ENCODE peak calls at places on chromosomes 11 and 22, in seven cellular contexts. F, E, N, B, D, L and G are unnamed samples.
A peak's percentile ranks its signal among the peaks of the same experiment; 100 is the strongest.

GRCh38 chr11:72782081-72782920 is 11.5 kb downstream of the STARD10 start:
- DNase-seq in F (peak; percentile 79), E (peak; percentile 26), N (no peak), B (no peak), D (no peak), L (peak; percentile 70), G (no peak)

GRCh38 chr22:19579880-19580279 is 55.7 kb upstream of the CLDN5 start:
- DNase-seq in F (no peak), E (no peak), N (no peak), B (no peak), D (no peak), L (no peak), G (no peak)

GRCh38 chr22:49151256-49152131 is 676.2 kb downstream of the BRD1 start:
- DNase-seq in F (no peak), E (no peak), N (no peak), B (peak; percentile 56), D (no peak), L (no peak), G (no peak)

GRCh38 chr11:57426754-57427691 is at the start of gene SLC43A3:
- DNase-seq in F (peak; percentile 78), E (peak; percentile 80), N (peak; percentile 75), B (peak; percentile 93), D (peak; percentile 48), L (peak; percentile 69), G (peak; percentile 52)

GRCh38 chr22:39664485-39665200 is 94.1 kb downstream of the CACNA1I start:
- DNase-seq in F (peak; percentile 54), E (no peak), N (no peak), B (no peak), D (no peak), L (peak; percentile 25), G (no peak)

GRCh38 chr11:67373916-67374570 is 645 bp upstream of the CLCF1 start:
- DNase-seq in F (peak; percentile 83), E (peak; percentile 96), N (peak; percentile 97), B (peak; percentile 92), D (peak; percentile 99), L (peak; percentile 94), G (peak; percentile 61)

GRCh38 chr11:76856111-76856510 is 4.6 kb upstream of the ACER3 start:
- DNase-seq in F (no peak), E (no peak), N (no peak), B (no peak), D (no peak), L (no peak), G (no peak)

GRCh38 chr11:86760577-86760976 is 39.8 kb upstream of the PRSS23 start:
- DNase-seq in F (no peak), E (no peak), N (no peak), B (no peak), D (no peak), L (no peak), G (no peak)

GRCh38 chr22:38461414-38462081 is 6.3 kb upstream of the KDELR3 start:
- DNase-seq in F (peak; percentile 86), E (peak; percentile 92), N (no peak), B (peak; percentile 84), D (peak; percentile 42), L (peak; percentile 85), G (peak; percentile 45)

GRCh38 chr11:96316869-96317268 is 26.1 kb downstream of the MAML2 start:
- DNase-seq in F (no peak), E (no peak), N (no peak), B (no peak), D (no peak), L (no peak), G (no peak)

GRCh38 chr22:19620742-19621371 is 93.4 kb upstream of the SEPTIN5 start:
- DNase-seq in F (no peak), E (no peak), N (no peak), B (no peak), D (no peak), L (no peak), G (no peak)

GRCh38 chr11:31487848-31488247 is 21.6 kb downstream of the IMMP1L start:
- DNase-seq in F (no peak), E (peak; percentile 15), N (peak; percentile 10), B (no peak), D (no peak), L (peak; percentile 18), G (no peak)

GRCh38 chr11:120682866-120683265 is 171.3 kb downstream of the GRIK4 start:
- DNase-seq in F (no peak), E (no peak), N (peak; percentile 50), B (no peak), D (no peak), L (no peak), G (no peak)

GRCh38 chr11:22927793-22928192 is 67.5 kb upstream of the CCDC179 start:
- DNase-seq in F (no peak), E (no peak), N (no peak), B (no peak), D (no peak), L (no peak), G (no peak)

GRCh38 chr11:10693509-10694071 is at the start of gene IRAG1:
- DNase-seq in F (peak; percentile 50), E (no peak), N (no peak), B (no peak), D (no peak), L (peak; percentile 19), G (no peak)

GRCh38 chr11:123408619-123409455 is 21.2 kb upstream of the GRAMD1B start:
- DNase-seq in F (no peak), E (no peak), N (no peak), B (no peak), D (no peak), L (no peak), G (no peak)

GRCh38 chr11:1341928-1342524 is 32.6 kb upstream of the TOLLIP start:
- DNase-seq in F (no peak), E (no peak), N (peak; percentile 8), B (no peak), D (no peak), L (no peak), G (no peak)

GRCh38 chr11:65538915-65539374 is 14.1 kb downstream of the SCYL1 start:
- DNase-seq in F (no peak), E (no peak), N (no peak), B (peak; percentile 81), D (no peak), L (no peak), G (no peak)

GRCh38 chr11:65541093-65542010 is 16.5 kb downstream of the SCYL1 start:
- DNase-seq in F (no peak), E (no peak), N (no peak), B (no peak), D (no peak), L (no peak), G (no peak)

GRCh38 chr11:65540290-65541092 is 15.6 kb downstream of the SCYL1 start:
- DNase-seq in F (peak; percentile 96), E (peak; percentile 90), N (peak; percentile 43), B (peak; percentile 99), D (no peak), L (peak; percentile 95), G (peak; percentile 88)

GRCh38 chr11:65538232-65538914 is 13.5 kb downstream of the SCYL1 start:
- DNase-seq in F (no peak), E (no peak), N (no peak), B (peak; percentile 87), D (no peak), L (no peak), G (no peak)

GRCh38 chr11:65539401-65540289 is 14.8 kb downstream of the SCYL1 start:
- DNase-seq in F (peak; percentile 92), E (peak; percentile 24), N (no peak), B (no peak), D (no peak), L (peak; percentile 84), G (no peak)
- TF ChIP-seq CTCF in F (peak; percentile 26), E (no peak), N (no peak), B (peak; percentile 59), D (no peak), L (peak; percentile 33), G (peak; percentile 66)

DNA sequence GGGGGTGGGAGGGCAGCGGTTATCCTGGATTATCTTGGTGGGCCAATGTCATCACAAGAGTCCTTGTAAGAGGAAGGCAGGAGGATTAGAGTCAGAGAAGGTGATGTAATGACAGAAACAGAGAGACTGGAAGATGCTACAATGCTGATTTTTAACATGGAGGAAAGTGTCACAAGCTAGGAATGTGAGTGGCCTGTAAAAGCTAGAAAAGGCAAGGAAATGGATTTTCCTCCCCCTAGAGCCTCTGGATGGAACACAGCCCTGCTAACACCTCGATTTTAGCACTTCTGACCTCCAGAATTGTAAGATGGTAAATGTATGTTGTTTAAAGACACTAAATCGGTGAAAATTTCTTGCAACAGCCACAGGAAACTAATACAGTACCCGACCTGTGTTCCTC is 109.3 kb downstream of the MN1 start:
- DNase-seq in F (no peak), E (no peak), N (no peak), B (no peak), D (no peak), L (no peak), G (no peak)
- TF ChIP-seq CTCF in F (no peak), E (no peak), N (no peak), B (no peak), D (no peak), L (no peak), G (no peak)

DNA sequence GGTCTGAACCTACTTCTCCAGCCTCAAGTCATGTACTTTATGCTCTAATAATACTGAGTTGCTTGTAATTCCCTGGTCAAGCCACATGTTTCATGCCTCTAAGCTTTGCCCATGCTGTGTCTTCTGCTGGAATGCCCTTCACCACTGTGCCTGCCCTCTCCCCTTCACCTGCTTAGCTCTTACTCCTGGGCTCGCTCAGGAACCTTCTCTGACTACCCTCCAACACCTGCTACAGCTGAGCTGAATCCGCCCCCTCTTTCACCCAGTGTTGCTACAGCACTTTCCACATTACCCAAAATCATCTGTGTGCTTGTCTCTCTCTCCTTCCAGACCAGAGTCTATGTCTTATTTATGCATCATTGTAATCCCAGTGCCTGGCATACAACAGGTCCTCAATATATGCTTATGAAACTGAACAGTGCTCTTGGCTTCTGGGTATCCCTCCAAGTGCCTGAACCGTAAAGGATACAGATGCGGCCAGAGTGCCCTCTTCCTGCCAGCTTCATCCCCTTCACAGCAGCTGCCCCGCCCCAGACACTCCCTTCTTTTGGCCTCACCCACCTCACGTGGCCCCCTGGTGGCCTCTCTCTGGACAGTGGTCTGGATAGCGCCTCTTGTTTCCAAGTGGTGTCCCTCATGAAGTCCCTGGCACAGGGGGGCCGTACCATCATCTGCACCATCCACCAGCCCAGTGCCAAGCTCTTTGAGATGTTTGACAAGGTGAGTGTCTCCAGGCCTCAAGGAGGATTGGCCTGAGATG is 7.1 kb downstream of the ABCG4 start:
- DNase-seq in F (peak; percentile 52), E (peak; percentile 34), N (no peak), B (no peak), D (no peak), L (no peak), G (no peak)
- TF ChIP-seq CTCF in F (no peak), E (no peak), N (peak; percentile 12), B (peak; percentile 8), D (peak; percentile 12), L (no peak), G (no peak)

GRCh38 chr11:61793829-61794204 is 1.1 kb downstream of the FEN1 start:
- DNase-seq in F (no peak), E (no peak), N (no peak), B (peak; percentile 13), D (no peak), L (no peak), G (no peak)

GRCh38 chr11:61793084-61793828 is 545 bp downstream of the FEN1 start:
- DNase-seq in F (no peak), E (no peak), N (no peak), B (peak; percentile 58), D (no peak), L (no peak), G (no peak)

GRCh38 chr11:61791737-61792309 is 576 bp downstream of the TMEM258 start:
- DNase-seq in F (peak; percentile 64), E (peak; percentile 74), N (peak; percentile 68), B (no peak), D (peak; percentile 53), L (peak; percentile 78), G (peak; percentile 58)

GRCh38 chr11:61794579-61794978 is 1.9 kb downstream of the FEN1 start:
- DNase-seq in F (no peak), E (no peak), N (no peak), B (no peak), D (no peak), L (no peak), G (no peak)

GRCh38 chr11:61792310-61793083 is at the start of the genes FEN1 and TMEM258:
- DNase-seq in F (peak; percentile 90), E (peak; percentile 90), N (peak; percentile 82), B (peak; percentile 98), D (peak; percentile 84), L (peak; percentile 91), G (peak; percentile 87)
- TF ChIP-seq CTCF in F (no peak), E (no peak), N (no peak), B (peak; percentile 50), D (no peak), L (no peak), G (no peak)